ENCODE peak calls at places on chromosomes 7 and 10, in seven cellular contexts. W is cardiac muscle cell, N is HFF-Myc, I is body of pancreas, L is WTC11, R is ecto neural progenitor cell, M is left cardiac atrium. U is an unnamed sample.

GRCh38 chr10:66996996-66997395 is 71.2 kb downstream of the LRRTM3 start:
- DNase-seq in W (no peak), R (no peak), I (no peak), L (no peak), M (no peak), N (no peak), U (no peak)

GRCh38 chr10:104735036-104735435 is 93.9 kb downstream of the SORCS3 start:
- DNase-seq in W (peak; percentile 66), M (no peak), N (no peak), I (no peak), L (peak; percentile 57), R (peak; percentile 57), U (no peak)

GRCh38 chr10:95907454-95908253 is at the start of gene CC2D2B:
- DNase-seq in L (peak; percentile 85), W (peak; percentile 93), M (peak; percentile 85), R (peak; percentile 90), N (peak; percentile 37), I (peak; percentile 84), U (no peak)

GRCh38 chr7:80584778-80585177 is 53.7 kb upstream of the CD36 start:
- DNase-seq in R (no peak), L (no peak), N (no peak), W (peak; percentile 26), M (no peak), I (peak; percentile 47), U (no peak)

GRCh38 chr10:94583164-94583563 is 37.6 kb downstream of the HELLS start:
- DNase-seq in W (no peak), N (no peak), M (no peak), L (no peak), R (no peak), I (no peak), U (no peak)

GRCh38 chr10:95260397-95260881 is 30.4 kb downstream of the PDLIM1 start:
- DNase-seq in L (no peak), I (peak; percentile 40), N (peak; percentile 57), W (peak; percentile 35), M (no peak), R (no peak), U (no peak)

GRCh38 chr10:43128958-43129706 is 9.1 kb upstream of the CSGALNACT2 start:
- DNase-seq in I (no peak), R (no peak), N (peak; percentile 95), M (no peak), W (no peak), L (no peak), U (peak; percentile 62)

GRCh38 chr10:75600833-75601232 is 169.4 kb downstream of the LRMDA start:
- DNase-seq in L (no peak), I (no peak), N (no peak), M (no peak), W (no peak), R (no peak), U (no peak)

GRCh38 chr10:47311193-47311899 is 10.9 kb upstream of the GDF2 start:
- DNase-seq in I (peak; percentile 96), N (no peak), M (no peak), W (no peak), L (no peak), R (no peak), U (no peak)

GRCh38 chr10:124394583-124394982 is 24.1 kb downstream of the OAT start:
- DNase-seq in L (no peak), I (no peak), R (no peak), M (no peak), N (no peak), W (no peak), U (no peak)

GRCh38 chr7:116588225-116588624 is 63.4 kb downstream of the CAV1 start:
- DNase-seq in W (no peak), I (no peak), L (no peak), N (peak; percentile 73), R (no peak), M (peak; percentile 21), U (no peak)

GRCh38 chr7:10643545-10643944 is 330.1 kb upstream of the PHF14 start:
- DNase-seq in W (no peak), R (no peak), M (no peak), L (no peak), N (no peak), I (no peak), U (no peak)

GRCh38 chr10:103896225-103896624 is 21.8 kb downstream of the STN1 start:
- DNase-seq in I (peak; percentile 31), M (no peak), W (no peak), N (no peak), R (no peak), L (no peak), U (no peak)

U was measured in SIG-M5.